ENCODE peak calls at places on chromosomes 7 and 10, in five cellular contexts. M is aorta, O is cardiac muscle cell, W is coronary artery, Y is pancreas. S is an unnamed sample.

GRCh38 chr10:97771913-97772823 is at the start of gene SFRP5:
- DNase-seq in M (no peak), O (peak), W (no peak), Y (peak), S (no peak)

GRCh38 chr10:103934308-103934707 is 16.3 kb upstream of the STN1 start:
- DNase-seq in M (no peak), O (no peak), W (no peak), Y (no peak), S (no peak)

GRCh38 chr10:79313320-79313719 is 33.9 kb upstream of the PPIF start:
- DNase-seq in M (no peak), O (no peak), W (no peak), Y (peak), S (no peak)

GRCh38 chr10:73641272-73642060 is at the start of gene MYOZ1:
- DNase-seq in M (peak), O (peak), W (no peak), Y (no peak), S (no peak)

GRCh38 chr7:101940830-101941229 is 123.4 kb downstream of the CUX1 start:
- DNase-seq in M (peak), O (peak), W (no peak), Y (no peak), S (no peak)

GRCh38 chr7:7670490-7670889 is 29.9 kb downstream of the UMAD1 start:
- DNase-seq in M (no peak), O (no peak), W (no peak), Y (no peak), S (no peak)

GRCh38 chr10:50293508-50294320 is 42.4 kb upstream of the ASAH2 start:
- DNase-seq in M (no peak), O (no peak), W (no peak), Y (no peak), S (no peak)

GRCh38 chr7:37109016-37109415 is 339.6 kb downstream of the ELMO1 start:
- DNase-seq in M (no peak), O (no peak), W (no peak), Y (no peak), S (no peak)

GRCh38 chr10:75018233-75018632 is 93.2 kb upstream of the SAMD8 start:
- DNase-seq in M (no peak), O (no peak), W (no peak), Y (no peak), S (no peak)

GRCh38 chr10:80924063-80924952 is 386.6 kb downstream of the SH2D4B start:
- DNase-seq in M (no peak), O (peak), W (no peak), Y (no peak), S (no peak)

GRCh38 chr10:112335104-112335840 is 38.6 kb upstream of the ACSL5 start:
- DNase-seq in M (no peak), O (peak), W (no peak), Y (no peak), S (no peak)

GRCh38 chr7:110296321-110296720 is 794.6 kb upstream of the LRRN3 start:
- DNase-seq in M (no peak), O (no peak), W (no peak), Y (no peak), S (no peak)

GRCh38 chr7:118186491-118186890 is 2.5 kb downstream of the LSM8 start:
- DNase-seq in M (no peak), O (no peak), W (no peak), Y (no peak), S (no peak)

GRCh38 chr10:73768881-73769280 is 13.0 kb upstream of the CHCHD1 start:
- DNase-seq in M (no peak), O (no peak), W (no peak), Y (no peak), S (no peak)

GRCh38 chr7:43647772-43648643 is 65.1 kb downstream of the STK17A start:
- DNase-seq in M (peak), O (no peak), W (peak), Y (peak), S (peak)

GRCh38 chr7:154842608-154843007 is 160.3 kb downstream of the PAXIP1 start:
- DNase-seq in M (no peak), O (no peak), W (no peak), Y (no peak), S (no peak)

GRCh38 chr7:131027287-131027773 is 293.3 kb upstream of the KLF14 start:
- DNase-seq in M (no peak), O (no peak), W (no peak), Y (no peak), S (no peak)

GRCh38 chr7:105636982-105637381 is 55.7 kb upstream of the EFCAB10 start:
- DNase-seq in M (no peak), O (no peak), W (no peak), Y (no peak), S (no peak)

GRCh38 chr10:114470956-114471905 is 66.9 kb upstream of the AFAP1L2 start:
- DNase-seq in M (peak), O (peak), W (no peak), Y (peak), S (no peak)

GRCh38 chr7:79786187-79786586 is 332.7 kb upstream of the MAGI2 start:
- DNase-seq in M (no peak), O (no peak), W (no peak), Y (no peak), S (no peak)

GRCh38 chr10:91551856-91552255 is 81.0 kb downstream of the PPP1R3C start:
- DNase-seq in M (no peak), O (peak), W (no peak), Y (no peak), S (no peak)

GRCh38 chr10:19310121-19310520 is 261.5 kb downstream of the MALRD1 start:
- DNase-seq in M (no peak), O (no peak), W (no peak), Y (no peak), S (no peak)

GRCh38 chr7:74203157-74203556 is 6.6 kb upstream of the LAT2 start:
- DNase-seq in M (peak), O (peak), W (no peak), Y (no peak), S (no peak)

GRCh38 chr10:79224992-79225391 is 122.3 kb upstream of the PPIF start:
- DNase-seq in M (no peak), O (no peak), W (no peak), Y (no peak), S (no peak)

GRCh38 chr7:33248663-33249062 is 119.3 kb downstream of the BBS9 start:
- DNase-seq in M (no peak), O (no peak), W (no peak), Y (no peak), S (no peak)

GRCh38 chr10:59675812-59676211 is 33.8 kb downstream of the SLC16A9 start:
- DNase-seq in M (no peak), O (peak), W (no peak), Y (no peak), S (no peak)

GRCh38 chr10:119104653-119105024 is 726 bp downstream of the DENND10 start:
- DNase-seq in M (peak), O (peak), W (peak), Y (peak), S (no peak)

GRCh38 chr7:106421181-106421762 is 136.5 kb upstream of the NAMPT start:
- DNase-seq in M (peak), O (no peak), W (peak), Y (peak), S (peak)

GRCh38 chr7:82230826-82231581 is 212.6 kb downstream of the CACNA2D1 start:
- DNase-seq in M (no peak), O (no peak), W (no peak), Y (no peak), S (no peak)

GRCh38 chr7:155799514-155799913 is 12.7 kb downstream of the SHH start:
- DNase-seq in M (no peak), O (no peak), W (no peak), Y (no peak), S (no peak)

GRCh38 chr7:45624392-45624760 is 50.2 kb downstream of the ADCY1 start:
- DNase-seq in M (no peak), O (no peak), W (no peak), Y (no peak), S (no peak)

GRCh38 chr7:30068117-30068516 is 39.9 kb downstream of the PLEKHA8 start:
- DNase-seq in M (no peak), O (no peak), W (no peak), Y (no peak), S (no peak)

GRCh38 chr7:31478744-31479143 is 35.1 kb upstream of the ITPRID1 start:
- DNase-seq in M (no peak), O (no peak), W (no peak), Y (no peak), S (no peak)

GRCh38 chr10:52466464-52466863 is 152.4 kb downstream of the DKK1 start:
- DNase-seq in M (no peak), O (no peak), W (no peak), Y (no peak), S (no peak)

GRCh38 chr10:6050801-6051445 is 11.2 kb downstream of the IL2RA start:
- DNase-seq in M (peak), O (no peak), W (no peak), Y (peak), S (no peak)

GRCh38 chr7:4645241-4645640 is 36.9 kb upstream of the FOXK1 start:
- DNase-seq in M (no peak), O (no peak), W (no peak), Y (no peak), S (no peak)

GRCh38 chr7:1807821-1808600 is 137.9 kb downstream of the ELFN1 start:
- DNase-seq in M (peak), O (no peak), W (no peak), Y (no peak), S (no peak)

GRCh38 chr10:131748831-131749766 is 151.7 kb upstream of the PPP2R2D start:
- DNase-seq in M (peak), O (no peak), W (no peak), Y (no peak), S (no peak)
- H3K27ac ChIP-seq in M (no peak), O (no peak), W (no peak), Y (no peak), S (no peak)

DNA sequence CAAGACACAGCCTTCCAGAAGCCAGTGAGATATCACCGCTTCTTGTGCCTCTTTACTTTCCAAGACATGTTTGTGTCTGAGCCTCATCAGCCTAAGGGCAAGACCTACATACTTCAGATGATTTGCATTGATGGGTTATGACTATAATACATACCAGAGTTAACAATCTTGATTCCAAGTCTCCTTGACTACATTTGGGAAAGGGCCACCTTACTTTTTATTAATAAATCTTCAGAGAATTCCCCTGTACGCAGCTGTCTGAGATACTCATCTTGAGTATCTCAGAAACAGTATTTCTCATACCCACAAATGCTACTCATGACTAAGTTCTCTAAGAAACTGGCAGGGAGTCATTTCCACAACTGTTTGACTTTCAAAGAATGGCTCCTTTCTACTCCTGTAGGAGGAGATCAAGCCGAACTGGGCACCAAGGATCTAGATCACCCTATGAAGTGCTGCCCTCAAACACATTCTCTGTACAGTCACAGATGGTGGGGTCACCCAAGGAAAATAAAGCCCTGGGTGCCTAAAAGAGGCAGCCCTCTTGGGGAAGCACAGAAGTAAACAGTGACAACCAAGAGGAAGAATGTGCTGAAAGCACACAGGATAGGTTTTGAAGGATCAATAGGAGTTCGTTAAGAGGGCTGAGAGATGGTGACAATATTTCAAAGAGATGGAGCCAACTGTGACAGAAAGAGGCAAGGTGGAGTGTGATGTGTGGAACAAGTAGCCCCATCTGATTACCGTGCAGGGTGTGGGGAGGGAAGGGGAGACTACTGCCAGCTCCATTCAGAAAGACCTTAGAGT is 138.9 kb downstream of the JAZF1 start:
- DNase-seq in M (no peak), O (no peak), W (no peak), Y (no peak), S (peak)
- H3K27ac ChIP-seq in M (no peak), O (no peak), W (no peak), Y (no peak), S (peak)

DNA sequence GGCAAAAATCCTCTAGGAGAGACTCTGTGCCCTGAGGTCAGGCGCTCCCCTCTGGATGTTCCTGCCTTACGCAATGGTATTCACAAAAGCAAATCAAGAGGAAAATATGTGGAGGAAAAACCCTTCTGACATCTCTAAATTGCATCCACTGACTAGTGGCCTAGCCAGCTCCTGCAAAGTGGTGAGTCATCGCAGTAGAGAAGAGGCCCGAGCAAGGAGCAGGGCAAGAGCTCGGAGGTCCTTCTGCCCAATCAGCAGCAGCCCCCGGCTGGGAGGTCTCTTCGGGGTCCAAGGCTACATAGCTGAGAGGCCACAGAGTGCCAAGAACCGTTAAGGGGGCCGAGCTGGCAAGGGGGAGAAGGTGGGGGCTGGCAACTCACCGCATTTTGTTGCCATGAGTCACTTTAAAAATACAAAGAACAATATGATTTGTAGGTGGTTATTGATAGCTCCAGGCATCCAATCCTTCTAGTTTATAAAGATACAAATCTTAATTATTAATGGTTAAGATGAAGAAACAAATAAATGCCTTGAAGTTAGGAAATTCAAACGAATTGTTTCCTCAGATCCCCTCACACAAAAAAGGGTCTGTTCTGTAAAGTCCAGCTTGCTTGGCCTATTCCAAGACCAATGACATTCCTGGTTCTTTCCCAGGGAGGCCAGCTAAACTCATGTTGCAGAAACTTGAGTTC is 161.6 kb downstream of the PKD1L1 start:
- DNase-seq in M (peak), O (no peak), W (peak), Y (peak), S (peak)
- H3K27ac ChIP-seq in M (peak), O (no peak), W (peak), Y (peak), S (peak)

DNA sequence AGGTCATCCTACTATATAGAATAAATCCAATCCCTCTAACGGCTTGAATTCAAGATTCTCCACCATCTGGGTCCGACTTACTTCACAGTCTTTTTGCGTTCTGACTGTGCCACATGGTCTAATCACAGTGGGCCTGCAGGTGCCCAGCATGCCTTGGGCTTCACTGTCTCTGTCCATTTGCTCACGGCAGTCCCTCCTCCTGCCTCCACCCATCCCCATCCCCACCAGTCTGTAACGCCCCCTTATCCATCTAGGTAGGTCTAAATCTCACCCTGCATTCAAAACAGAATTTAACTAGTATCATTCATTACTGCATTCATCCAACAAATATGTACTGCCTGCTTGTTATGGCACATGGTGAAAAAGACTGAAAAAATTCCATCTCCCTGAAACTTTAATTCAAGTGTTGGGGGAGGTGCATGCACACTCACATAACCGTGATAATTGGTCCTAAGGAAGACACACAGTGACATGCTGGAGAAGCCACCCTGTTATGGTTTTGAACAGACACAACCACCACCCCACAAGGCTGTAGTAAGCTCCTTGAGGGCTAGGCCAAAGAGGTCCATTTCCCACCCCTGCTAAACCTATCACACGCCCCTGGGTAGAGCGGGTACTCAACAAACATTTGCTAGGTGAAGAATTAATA is 24.2 kb downstream of the SORBS1 start:
- DNase-seq in M (no peak), O (no peak), W (no peak), Y (no peak), S (no peak)
- H3K27ac ChIP-seq in M (peak), O (no peak), W (peak), Y (no peak), S (peak)